ENCODE peak calls at places on chromosomes 11 and 22, in eight cellular contexts. J, R, V, X, Y, A, K and G are unnamed samples.

GRCh38 chr11:12845739-12846358 is 163.3 kb upstream of the RASSF10 start:
- DNase-seq in Y (peak; percentile 65), A (peak; percentile 62), J (no peak), K (peak; percentile 70), R (no peak), X (no peak), V (peak; percentile 72), G (peak; percentile 74)

GRCh38 chr11:122984186-122985011 is 2.8 kb upstream of the BSX start:
- DNase-seq in K (peak; percentile 85), A (no peak), Y (no peak), R (no peak), X (peak; percentile 29), J (no peak), V (peak; percentile 87), G (peak; percentile 63)

GRCh38 chr11:59271247-59271755 is 58.6 kb upstream of the MPEG1 start:
- DNase-seq in J (no peak), R (no peak), A (no peak), V (peak; percentile 17), K (no peak), Y (no peak), X (no peak), G (no peak)

GRCh38 chr11:75801362-75802021 is 13.5 kb upstream of the UVRAG start:
- DNase-seq in R (no peak), K (no peak), A (no peak), X (no peak), V (peak; percentile 21), J (no peak), Y (no peak), G (no peak)

GRCh38 chr11:100151944-100152343 is 535.1 kb upstream of the ARHGAP42 start:
- DNase-seq in V (no peak), X (no peak), K (no peak), A (no peak), Y (no peak), J (no peak), R (no peak), G (no peak)

GRCh38 chr22:22773979-22774738 is 113.5 kb upstream of the IGLL5 start:
- DNase-seq in R (no peak), Y (no peak), K (no peak), J (no peak), V (no peak), X (no peak), A (no peak), G (no peak)

GRCh38 chr22:50277761-50278160 is 7.6 kb upstream of the MAPK11 start:
- DNase-seq in Y (no peak), K (no peak), V (no peak), A (no peak), X (no peak), R (no peak), J (no peak), G (no peak)

GRCh38 chr11:111540114-111540920 is at the start of gene LAYN:
- DNase-seq in A (peak; percentile 69), J (no peak), X (peak; percentile 49), V (peak; percentile 83), Y (no peak), K (peak; percentile 86), R (peak; percentile 59), G (no peak)

GRCh38 chr22:29842740-29843139 is 4.7 kb upstream of the ASCC2 start:
- DNase-seq in K (no peak), R (no peak), A (no peak), J (peak; percentile 67), V (no peak), Y (peak; percentile 30), X (peak; percentile 82), G (no peak)

GRCh38 chr11:110979696-110980095 is 265.8 kb upstream of the POU2AF2 start:
- DNase-seq in J (no peak), A (no peak), Y (no peak), R (no peak), V (no peak), K (no peak), X (no peak), G (no peak)

GRCh38 chr22:37601540-37602442 is 6.8 kb upstream of the GGA1 start:
- DNase-seq in Y (no peak), X (peak; percentile 75), K (no peak), V (peak; percentile 93), J (no peak), A (no peak), R (no peak), G (no peak)

GRCh38 chr11:11621881-11622706 is at the start of gene GALNT18:
- DNase-seq in K (peak; percentile 100), J (no peak), R (peak; percentile 37), Y (peak; percentile 80), X (peak; percentile 95), A (peak; percentile 96), V (peak; percentile 96), G (peak; percentile 91)

GRCh38 chr11:11620966-11621880 is 582 bp downstream of the GALNT18 start:
- DNase-seq in V (peak; percentile 65), J (no peak), X (no peak), K (peak; percentile 59), Y (no peak), A (peak; percentile 69), R (no peak), G (peak; percentile 20)

GRCh38 chr11:11622772-11623531 is 1.1 kb upstream of the GALNT18 start:
- DNase-seq in R (no peak), Y (no peak), A (no peak), J (no peak), V (no peak), K (peak; percentile 9), X (no peak), G (no peak)

GRCh38 chr11:11618973-11619435 is 2.8 kb downstream of the GALNT18 start:
- DNase-seq in A (no peak), K (no peak), R (no peak), Y (no peak), V (peak; percentile 63), X (no peak), J (no peak), G (peak; percentile 33)

DNA sequence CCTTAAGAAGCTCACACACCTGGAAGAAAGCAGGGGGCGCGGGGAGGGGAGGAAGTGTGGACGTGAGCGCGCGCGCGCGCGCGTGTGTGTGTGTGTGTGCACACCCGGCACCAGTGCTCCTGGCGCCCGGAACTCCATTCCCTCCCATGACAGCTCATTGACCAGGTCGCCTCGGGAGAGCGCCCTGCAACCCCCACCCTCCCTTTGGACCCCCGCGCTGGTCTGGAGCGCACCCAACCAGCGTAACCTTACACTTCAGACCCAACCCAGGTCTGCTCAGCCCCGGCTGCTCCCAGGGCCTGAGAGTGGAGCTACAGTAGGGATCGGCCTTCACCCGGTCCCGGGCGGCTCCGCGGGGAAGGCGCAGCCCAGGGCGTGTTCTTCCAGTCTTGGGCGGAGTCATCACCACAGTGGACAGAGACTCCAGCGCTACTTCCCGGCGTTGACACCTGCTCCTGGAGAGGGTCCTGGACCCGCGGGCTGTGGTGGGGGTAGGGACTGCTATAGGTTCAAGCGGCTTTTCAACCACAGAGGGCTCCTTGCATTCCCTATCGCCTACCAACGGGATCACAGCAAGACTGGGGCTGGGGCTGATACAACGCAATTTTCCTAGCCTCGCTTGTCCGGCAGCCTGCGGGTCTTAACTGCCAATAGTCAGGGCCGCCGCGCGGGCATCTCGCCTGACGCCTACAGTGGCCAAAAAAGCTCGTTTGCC is 1.4 kb downstream of the GALNT18 start:
- DNase-seq in X (no peak), K (peak; percentile 70), A (peak; percentile 73), Y (no peak), R (no peak), J (no peak), V (peak; percentile 86), G (peak; percentile 48)
- H3K4me3 ChIP-seq in X (peak overlapping the region; percentile 43), K (peak overlapping the region; percentile 69), A (peak overlapping the region; percentile 69), Y (peak overlapping the region; percentile 72), R (peak overlapping the region; percentile 26), J (peak overlapping the region; percentile 67), V (peak overlapping the region; percentile 83), G (peak overlapping the region; percentile 52)

GRCh38 chr11:97451441-97451840 is 1061.6 kb downstream of the JRKL start:
- DNase-seq in J (no peak), R (no peak), X (no peak), V (no peak), A (no peak), K (no peak), Y (no peak), G (peak; percentile 67)
- H3K9me3 ChIP-seq in J (no peaks in the 10 kb centered on the region), R (no peaks in the 10 kb centered on the region), X (no peaks in the 10 kb centered on the region), V (peaks cover 26% of the 10 kb centered on the region), A (no peaks in the 10 kb centered on the region), K (no peaks in the 10 kb centered on the region), Y (no peaks in the 10 kb centered on the region), G (no peaks in the 10 kb centered on the region)

DNA sequence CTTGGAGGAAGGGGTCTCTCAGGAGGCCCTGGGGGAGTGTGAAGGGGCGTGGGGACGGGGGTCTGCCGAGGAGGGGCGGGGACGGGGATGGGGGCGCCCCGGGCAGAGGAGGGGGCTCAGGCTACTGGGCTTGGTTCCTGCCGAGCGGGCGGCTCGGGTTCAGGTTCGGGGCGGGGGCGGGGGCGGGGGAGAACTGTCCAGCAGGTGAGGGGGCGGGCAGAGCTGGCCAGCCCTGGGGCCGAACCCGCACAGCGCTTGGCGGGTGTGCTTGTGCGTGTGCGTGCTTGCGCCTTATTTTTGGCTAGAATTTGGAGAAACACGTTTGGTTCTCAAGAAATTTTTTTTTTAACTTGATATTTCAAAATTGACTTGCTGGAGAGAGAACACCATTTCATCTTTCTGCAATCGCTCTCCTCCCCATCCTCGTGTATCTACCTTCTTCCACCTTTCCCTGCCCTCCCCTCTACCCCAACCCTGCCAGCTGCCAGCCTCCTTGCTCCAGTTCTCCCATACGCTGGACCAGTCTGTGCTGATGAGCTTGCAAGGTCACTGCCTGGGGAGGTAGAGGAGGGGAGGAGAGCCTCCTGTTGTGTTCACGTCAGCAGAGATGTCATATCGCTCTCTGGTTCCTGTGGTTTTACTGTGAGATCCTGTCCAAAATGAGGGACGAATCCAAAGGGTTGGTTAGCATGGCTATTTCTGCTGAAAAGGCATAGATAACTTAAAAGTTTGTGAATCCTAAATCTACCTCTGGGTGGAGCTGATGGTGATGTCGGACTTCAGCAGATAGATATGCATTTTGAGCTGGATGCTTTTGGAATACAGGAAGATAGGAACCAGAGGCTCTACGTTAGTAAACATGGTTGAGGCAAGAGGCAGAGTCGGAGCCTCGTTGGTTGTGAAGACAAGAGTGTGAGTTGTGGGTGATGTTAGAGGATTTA is 668 bp downstream of the MADD start:
- DNase-seq in R (peak; percentile 37), A (peak; percentile 53), V (peak; percentile 68), K (peak; percentile 63), J (no peak), X (peak; percentile 70), Y (no peak), G (peak; percentile 43)
- TF ChIP-seq CTCF in R (no peak), A (no peak), V (no peak), K (peak; percentile 24), J (no peak), X (no peak), Y (peak; percentile 33), G (no peak)

GRCh38 chr11:65113839-65114238 is 2.2 kb downstream of the TM7SF2 start:
- DNase-seq in J (no peak), A (no peak), Y (no peak), K (no peak), X (no peak), R (no peak), V (no peak), G (no peak)

GRCh38 chr11:65116370-65117205 is 913 bp downstream of the ZNHIT2 start:
- DNase-seq in K (peak; percentile 58), R (peak; percentile 55), Y (peak; percentile 36), A (no peak), X (peak; percentile 59), J (no peak), V (peak; percentile 80), G (no peak)

GRCh38 chr11:65117206-65118096 is at the start of gene ZNHIT2:
- DNase-seq in V (peak; percentile 100), J (peak; percentile 99), A (peak; percentile 100), R (peak; percentile 100), Y (peak; percentile 98), K (peak; percentile 94), X (peak; percentile 99), G (peak; percentile 99)

GRCh38 chr11:65114538-65115171 is 2.8 kb downstream of the ZNHIT2 start:
- DNase-seq in J (no peak), Y (no peak), A (no peak), V (no peak), X (no peak), K (no peak), R (no peak), G (no peak)

GRCh38 chr11:65115361-65116082 is 2.0 kb downstream of the ZNHIT2 start:
- DNase-seq in X (no peak), K (no peak), A (no peak), V (no peak), Y (no peak), R (no peak), J (no peak), G (no peak)
- H3K4me3 ChIP-seq in X (no peak overlapping the region), K (no peak overlapping the region), A (peak overlapping the region; percentile 79), V (no peak overlapping the region), Y (no peak overlapping the region), R (no peak overlapping the region), J (no peak overlapping the region), G (no peak overlapping the region)